ENCODE peak calls at places on chromosomes 11 and 22, in seven cellular contexts. Q is IMR-90, N is H1, G is A549, I is HepG2, S is K562, Y is GM12878. E is an unnamed sample.
A peak's percentile ranks its signal among the peaks of the same experiment; 100 is the strongest.

GRCh38 chr22:50432131-50432870 is 42.5 kb downstream of the SBF1 start:
- DNase-seq in Q (no peak), N (no peak), G (no peak), I (no peak), S (no peak), Y (no peak), E (no peak)

GRCh38 chr22:22746963-22747933 is 102.8 kb downstream of the GGTLC2 start:
- DNase-seq in Q (no peak), N (no peak), G (no peak), I (no peak), S (no peak), Y (no peak), E (no peak)

GRCh38 chr22:33919591-33920501 is at the start of gene LARGE1:
- DNase-seq in Q (peak; percentile 20), N (peak; percentile 72), G (peak; percentile 11), I (peak; percentile 13), S (no peak), Y (no peak), E (peak; percentile 72)

GRCh38 chr11:82701847-82702520 is 31.7 kb downstream of the FAM181B start:
- DNase-seq in Q (peak; percentile 16), N (peak; percentile 81), G (peak; percentile 29), I (peak; percentile 37), S (peak; percentile 61), Y (no peak), E (peak; percentile 49)

GRCh38 chr11:96113100-96113710 is 189.3 kb upstream of the MTMR2 start:
- DNase-seq in Q (peak; percentile 77), N (no peak), G (no peak), I (no peak), S (no peak), Y (no peak), E (no peak)

GRCh38 chr22:26656896-26657851 is at the start of gene MIAT:
- DNase-seq in Q (peak; percentile 24), N (peak; percentile 87), G (no peak), I (no peak), S (peak; percentile 37), Y (no peak), E (peak; percentile 84)

GRCh38 chr22:40116496-40117200 is 61.1 kb upstream of the TNRC6B start:
- DNase-seq in Q (no peak), N (no peak), G (no peak), I (no peak), S (no peak), Y (no peak), E (no peak)

GRCh38 chr11:1670928-1671371 is 26.0 kb upstream of the KRTAP5-6 start:
- DNase-seq in Q (no peak), N (no peak), G (no peak), I (no peak), S (no peak), Y (no peak), E (no peak)

GRCh38 chr22:31876156-31877035 is 67.9 kb upstream of the YWHAH start:
- DNase-seq in Q (no peak), N (no peak), G (no peak), I (no peak), S (no peak), Y (no peak), E (peak; percentile 68)

GRCh38 chr11:126501641-126502040 is 146.2 kb downstream of the ST3GAL4 start:
- DNase-seq in Q (no peak), N (no peak), G (no peak), I (no peak), S (no peak), Y (no peak), E (no peak)

GRCh38 chr11:71988050-71988449 is 10.7 kb upstream of the IL18BP start:
- DNase-seq in Q (peak; percentile 87), N (no peak), G (no peak), I (no peak), S (no peak), Y (no peak), E (no peak)

GRCh38 chr11:128613300-128613995 is 26.1 kb upstream of the ETS1 start:
- DNase-seq in Q (no peak), N (no peak), G (no peak), I (no peak), S (no peak), Y (no peak), E (no peak)

GRCh38 chr22:30348837-30349236 is 7.9 kb downstream of the SF3A1 start:
- DNase-seq in Q (no peak), N (no peak), G (no peak), I (no peak), S (no peak), Y (no peak), E (no peak)

GRCh38 chr11:36015806-36016205 is 71.9 kb downstream of the LDLRAD3 start:
- DNase-seq in Q (no peak), N (no peak), G (no peak), I (no peak), S (no peak), Y (no peak), E (no peak)

GRCh38 chr22:24284747-24285203 is 14.1 kb downstream of the SPECC1L start:
- DNase-seq in Q (peak; percentile 53), N (no peak), G (no peak), I (no peak), S (peak; percentile 62), Y (no peak), E (no peak)

GRCh38 chr11:77109236-77110019 is 6.8 kb downstream of the OMP start:
- DNase-seq in Q (peak; percentile 37), N (no peak), G (no peak), I (no peak), S (no peak), Y (no peak), E (no peak)

GRCh38 chr11:32331792-32332191 is 103.5 kb downstream of the WT1 start:
- DNase-seq in Q (no peak), N (no peak), G (no peak), I (no peak), S (no peak), Y (no peak), E (no peak)

GRCh38 chr11:32334822-32335221 is 100.5 kb downstream of the WT1 start:
- DNase-seq in Q (no peak), N (peak; percentile 84), G (peak; percentile 46), I (peak; percentile 45), S (peak; percentile 60), Y (no peak), E (no peak)

GRCh38 chr11:32331098-32331497 is 104.2 kb downstream of the WT1 start:
- DNase-seq in Q (no peak), N (no peak), G (no peak), I (no peak), S (no peak), Y (no peak), E (no peak)

GRCh38 chr11:32332990-32333334 is 102.4 kb downstream of the WT1 start:
- DNase-seq in Q (no peak), N (no peak), G (no peak), I (no peak), S (no peak), Y (no peak), E (no peak)

DNA sequence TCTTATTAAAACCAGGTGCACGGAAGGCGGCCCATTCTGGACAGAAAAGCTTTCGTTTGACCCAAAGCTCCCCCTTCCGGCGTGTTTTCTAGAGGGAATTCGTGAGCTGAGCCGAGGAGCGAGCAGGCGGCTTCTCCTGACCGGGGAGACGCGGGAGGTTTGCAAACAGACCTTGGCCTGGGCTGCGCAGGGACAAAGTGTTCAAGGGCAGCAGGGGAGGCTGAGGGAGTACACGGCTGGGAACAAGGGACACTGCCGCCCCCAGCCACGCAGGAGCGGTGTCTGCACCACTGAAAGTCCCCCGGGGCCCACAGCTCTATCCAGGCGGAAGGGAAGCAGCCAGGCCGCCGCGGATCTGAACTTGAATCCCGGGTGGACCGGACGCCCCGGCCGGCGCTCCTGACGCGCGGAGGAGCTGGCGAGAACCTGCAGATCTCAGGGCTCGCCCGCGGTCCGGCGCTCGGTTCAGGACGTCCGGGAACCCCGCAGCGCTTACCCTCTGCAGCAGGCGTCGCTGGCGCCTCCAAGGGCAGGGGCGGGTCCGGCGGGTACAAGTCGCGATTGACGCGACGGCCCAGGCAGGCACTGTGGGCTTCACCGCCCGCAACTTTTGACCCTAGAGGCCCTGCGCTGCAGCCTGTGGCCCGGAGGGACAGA is 101.9 kb downstream of the WT1 start:
- DNase-seq in Q (peak; percentile 24), N (peak; percentile 84), G (peak; percentile 73), I (no peak), S (no peak), Y (no peak), E (peak; percentile 56)
- TF ChIP-seq USF2 in Q (no peak), N (no peak), G (no peak), I (no peak), S (no peak), Y (no peak), E (no peak)

GRCh38 chr22:17576475-17576874 is 13.2 kb downstream of the SLC25A18 start:
- DNase-seq in Q (peak; percentile 65), N (no peak), G (no peak), I (no peak), S (peak; percentile 32), Y (no peak), E (no peak)
- H3K4me2 ChIP-seq in Q (no peak overlapping the region), N (no peak overlapping the region), G (no peak overlapping the region), I (no peak overlapping the region), S (no peak overlapping the region), Y (no peak overlapping the region), E (no peak overlapping the region)

DNA sequence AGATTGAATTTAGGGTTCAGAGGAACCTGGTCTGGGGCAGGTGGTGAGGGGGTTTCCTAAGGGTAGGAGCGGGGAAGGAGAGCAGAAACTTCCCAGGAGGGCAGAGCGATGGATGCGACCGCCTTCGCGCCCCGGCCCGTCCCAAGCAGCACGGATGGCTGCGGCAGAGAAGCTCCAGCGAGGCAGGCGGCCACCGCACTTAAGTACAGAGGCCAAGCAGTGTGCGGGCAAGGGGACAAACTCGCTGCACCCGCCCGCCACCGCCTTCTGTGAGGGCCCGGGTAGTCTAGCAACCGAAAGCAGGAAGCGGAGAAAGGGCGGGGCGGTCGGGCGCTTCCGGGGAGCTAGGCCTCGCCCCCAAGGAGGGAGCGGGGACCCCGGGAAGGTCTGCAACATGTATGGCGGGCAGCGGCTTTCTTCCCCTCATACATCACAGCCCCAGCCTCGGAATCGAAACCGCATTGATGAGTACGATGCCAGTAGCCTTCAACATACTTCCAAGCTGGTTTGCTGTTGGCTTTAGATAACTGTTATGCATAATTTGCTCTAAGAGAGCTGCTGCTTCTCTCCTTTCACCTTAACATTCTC is at the start of gene AGBL2:
- DNase-seq in Q (peak; percentile 50), N (peak; percentile 88), G (peak; percentile 82), I (peak; percentile 68), S (peak; percentile 73), Y (peak; percentile 25), E (peak; percentile 89)
- TF ChIP-seq USF2 in Q (no peak), N (no peak), G (no peak), I (no peak), S (no peak), Y (no peak), E (no peak)

GRCh38 chr11:19642759-19643158 is 69.9 kb upstream of the NAV2 start:
- DNase-seq in Q (no peak), N (no peak), G (no peak), I (no peak), S (no peak), Y (no peak), E (no peak)

GRCh38 chr11:19639603-19640002 is 73.0 kb upstream of the NAV2 start:
- DNase-seq in Q (no peak), N (no peak), G (no peak), I (no peak), S (no peak), Y (no peak), E (no peak)

GRCh38 chr11:19646308-19646707 is 66.3 kb upstream of the NAV2 start:
- DNase-seq in Q (peak; percentile 30), N (no peak), G (no peak), I (no peak), S (no peak), Y (no peak), E (no peak)

GRCh38 chr11:19644316-19644715 is 68.3 kb upstream of the NAV2 start:
- DNase-seq in Q (no peak), N (no peak), G (no peak), I (no peak), S (no peak), Y (no peak), E (no peak)

GRCh38 chr11:19642185-19642591 is 70.4 kb upstream of the NAV2 start:
- DNase-seq in Q (no peak), N (no peak), G (no peak), I (no peak), S (no peak), Y (no peak), E (no peak)
- H3K4me2 ChIP-seq in Q (no peak overlapping the region), N (no peak overlapping the region), G (no peak overlapping the region), I (no peak overlapping the region), S (no peak overlapping the region), Y (no peak overlapping the region), E (no peak overlapping the region)

E was measured in SK-N-SH.